ENCODE peak calls at places on chromosomes 5 and 9, in seven cellular contexts. One of them, this sample, is unnamed.
A peak's percentile ranks its signal among the peaks of the same experiment; 100 is the strongest.

GRCh38 chr9:110444911-110445310 is 107.2 kb upstream of the TXNDC8 start:
- DNase-seq in IMR-90: peak; percentile 86
- DNase-seq in HepG2: no peak
- DNase-seq in SK-N-SH: no peak
- DNase-seq in H1: no peak
- DNase-seq in A549: no peak
- DNase-seq in K562: no peak
- DNase-seq in this sample: no peak

GRCh38 chr5:55175781-55176175 is 2.8 kb upstream of the CDC20B start:
- DNase-seq in IMR-90: no peak
- DNase-seq in H1: no peak
- DNase-seq in K562: no peak
- DNase-seq in HepG2: no peak
- DNase-seq in A549: no peak
- DNase-seq in SK-N-SH: no peak
- DNase-seq in this sample: no peak

GRCh38 chr9:129717991-129718390 is 34.9 kb downstream of the PTGES start:
- DNase-seq in IMR-90: no peak
- DNase-seq in A549: no peak
- DNase-seq in K562: no peak
- DNase-seq in HepG2: no peak
- DNase-seq in H1: no peak
- DNase-seq in SK-N-SH: no peak
- DNase-seq in this sample: no peak

GRCh38 chr5:15013654-15014463 is 142.3 kb upstream of the ANKH start:
- DNase-seq in HepG2: peak; percentile 75
- DNase-seq in A549: peak; percentile 42
- DNase-seq in SK-N-SH: peak; percentile 62
- DNase-seq in K562: peak; percentile 58
- DNase-seq in H1: no peak
- DNase-seq in IMR-90: peak; percentile 80
- DNase-seq in this sample: no peak

GRCh38 chr9:127634021-127634420 is 21.9 kb downstream of the STXBP1 start:
- DNase-seq in HepG2: no peak
- DNase-seq in IMR-90: no peak
- DNase-seq in K562: no peak
- DNase-seq in SK-N-SH: no peak
- DNase-seq in H1: no peak
- DNase-seq in A549: no peak
- DNase-seq in this sample: no peak

GRCh38 chr5:173802670-173803165 is 85.4 kb upstream of the CPEB4 start:
- DNase-seq in A549: peak; percentile 54
- DNase-seq in SK-N-SH: no peak
- DNase-seq in K562: no peak
- DNase-seq in H1: no peak
- DNase-seq in HepG2: peak; percentile 95
- DNase-seq in IMR-90: peak; percentile 11
- DNase-seq in this sample: no peak

GRCh38 chr5:41736641-41737040 is 133.6 kb downstream of the OXCT1 start:
- DNase-seq in HepG2: no peak
- DNase-seq in K562: no peak
- DNase-seq in H1: no peak
- DNase-seq in A549: no peak
- DNase-seq in IMR-90: peak; percentile 62
- DNase-seq in SK-N-SH: no peak
- DNase-seq in this sample: no peak

GRCh38 chr5:130720355-130720754 is 444.7 kb downstream of the HINT1 start:
- DNase-seq in A549: peak; percentile 23
- DNase-seq in H1: no peak
- DNase-seq in IMR-90: no peak
- DNase-seq in SK-N-SH: peak; percentile 27
- DNase-seq in HepG2: peak; percentile 39
- DNase-seq in K562: peak; percentile 1
- DNase-seq in this sample: no peak

GRCh38 chr5:134438268-134438622 is 26.6 kb upstream of the CDKN2AIPNL start:
- DNase-seq in SK-N-SH: no peak
- DNase-seq in K562: no peak
- DNase-seq in A549: no peak
- DNase-seq in IMR-90: peak; percentile 90
- DNase-seq in H1: no peak
- DNase-seq in HepG2: no peak
- DNase-seq in this sample: no peak

GRCh38 chr9:129838707-129839259 is 3.5 kb downstream of the USP20 start:
- DNase-seq in SK-N-SH: no peak
- DNase-seq in IMR-90: peak; percentile 91
- DNase-seq in HepG2: no peak
- DNase-seq in K562: peak; percentile 89
- DNase-seq in H1: no peak
- DNase-seq in A549: no peak
- DNase-seq in this sample: no peak

GRCh38 chr5:17619353-17619752 is 9.2 kb downstream of the TAF11L12 start:
- DNase-seq in A549: no peak
- DNase-seq in H1: no peak
- DNase-seq in HepG2: no peak
- DNase-seq in SK-N-SH: no peak
- DNase-seq in IMR-90: no peak
- DNase-seq in K562: no peak
- DNase-seq in this sample: no peak

GRCh38 chr5:161034456-161034855 is 182.4 kb upstream of the ATP10B start:
- DNase-seq in A549: no peak
- DNase-seq in SK-N-SH: no peak
- DNase-seq in H1: no peak
- DNase-seq in K562: no peak
- DNase-seq in IMR-90: no peak
- DNase-seq in HepG2: no peak
- DNase-seq in this sample: no peak

GRCh38 chr9:108093773-108094675 is 604.5 kb upstream of the KLF4 start:
- DNase-seq in K562: peak; percentile 97
- DNase-seq in HepG2: peak; percentile 10
- DNase-seq in A549: peak; percentile 50
- DNase-seq in SK-N-SH: no peak
- DNase-seq in H1: no peak
- DNase-seq in IMR-90: no peak
- DNase-seq in this sample: no peak

GRCh38 chr9:95726756-95727155 is 148.7 kb upstream of the ERCC6L2 start:
- DNase-seq in SK-N-SH: peak; percentile 63
- DNase-seq in HepG2: peak; percentile 48
- DNase-seq in H1: no peak
- DNase-seq in A549: peak; percentile 36
- DNase-seq in IMR-90: peak; percentile 59
- DNase-seq in K562: peak; percentile 52
- DNase-seq in this sample: no peak

GRCh38 chr5:135248801-135249231 is 150.2 kb downstream of the MACROH2A1 start:
- DNase-seq in A549: no peak
- DNase-seq in HepG2: no peak
- DNase-seq in SK-N-SH: no peak
- DNase-seq in IMR-90: no peak
- DNase-seq in H1: no peak
- DNase-seq in K562: no peak
- DNase-seq in this sample: no peak

GRCh38 chr5:126301056-126301455 is 122.2 kb upstream of the GRAMD2B start:
- DNase-seq in IMR-90: no peak
- DNase-seq in A549: no peak
- DNase-seq in HepG2: no peak
- DNase-seq in SK-N-SH: no peak
- DNase-seq in H1: no peak
- DNase-seq in K562: no peak
- DNase-seq in this sample: no peak

GRCh38 chr5:155508673-155509072 is 495.1 kb downstream of the KIF4B start:
- DNase-seq in H1: no peak
- DNase-seq in IMR-90: no peak
- DNase-seq in K562: no peak
- DNase-seq in SK-N-SH: no peak
- DNase-seq in HepG2: peak; percentile 48
- DNase-seq in A549: no peak
- DNase-seq in this sample: no peak

GRCh38 chr5:143533978-143534763 is 130.7 kb upstream of the NR3C1 start:
- DNase-seq in K562: no peak
- DNase-seq in H1: no peak
- DNase-seq in IMR-90: no peak
- DNase-seq in HepG2: no peak
- DNase-seq in A549: no peak
- DNase-seq in SK-N-SH: no peak
- DNase-seq in this sample: no peak

GRCh38 chr5:38941912-38942311 is 96.1 kb downstream of the OSMR start:
- DNase-seq in IMR-90: no peak
- DNase-seq in A549: no peak
- DNase-seq in SK-N-SH: no peak
- DNase-seq in K562: no peak
- DNase-seq in H1: no peak
- DNase-seq in HepG2: no peak
- DNase-seq in this sample: no peak

GRCh38 chr9:89425921-89426388 is 72.0 kb downstream of the SEMA4D start:
- DNase-seq in A549: no peak
- DNase-seq in SK-N-SH: no peak
- DNase-seq in IMR-90: no peak
- DNase-seq in K562: no peak
- DNase-seq in H1: no peak
- DNase-seq in HepG2: no peak
- DNase-seq in this sample: no peak

GRCh38 chr9:73807956-73808355 is 656.3 kb downstream of the ANXA1 start:
- DNase-seq in H1: no peak
- DNase-seq in K562: no peak
- DNase-seq in HepG2: no peak
- DNase-seq in IMR-90: no peak
- DNase-seq in A549: no peak
- DNase-seq in SK-N-SH: no peak
- DNase-seq in this sample: no peak

GRCh38 chr5:128537306-128537998 is 593 bp downstream of the FBN2 start:
- DNase-seq in A549: peak; percentile 26
- DNase-seq in K562: no peak
- DNase-seq in SK-N-SH: peak; percentile 14
- DNase-seq in HepG2: no peak
- DNase-seq in H1: no peak
- DNase-seq in IMR-90: peak; percentile 55
- DNase-seq in this sample: no peak

GRCh38 chr5:128537999-128538248 is at the start of gene FBN2:
- DNase-seq in A549: no peak
- DNase-seq in IMR-90: no peak
- DNase-seq in K562: no peak
- DNase-seq in H1: no peak
- DNase-seq in HepG2: no peak
- DNase-seq in SK-N-SH: peak; percentile 17
- DNase-seq in this sample: no peak

GRCh38 chr5:128538249-128539037 is 398 bp upstream of the FBN2 start:
- DNase-seq in K562: no peak
- DNase-seq in A549: peak; percentile 63
- DNase-seq in IMR-90: peak; percentile 80
- DNase-seq in SK-N-SH: peak; percentile 16
- DNase-seq in HepG2: no peak
- DNase-seq in H1: peak; percentile 49
- DNase-seq in this sample: no peak

GRCh38 chr5:128536861-128537305 is 1.2 kb downstream of the FBN2 start:
- DNase-seq in A549: no peak
- DNase-seq in H1: no peak
- DNase-seq in SK-N-SH: peak; percentile 6
- DNase-seq in K562: no peak
- DNase-seq in IMR-90: peak; percentile 30
- DNase-seq in HepG2: no peak
- DNase-seq in this sample: no peak

DNA sequence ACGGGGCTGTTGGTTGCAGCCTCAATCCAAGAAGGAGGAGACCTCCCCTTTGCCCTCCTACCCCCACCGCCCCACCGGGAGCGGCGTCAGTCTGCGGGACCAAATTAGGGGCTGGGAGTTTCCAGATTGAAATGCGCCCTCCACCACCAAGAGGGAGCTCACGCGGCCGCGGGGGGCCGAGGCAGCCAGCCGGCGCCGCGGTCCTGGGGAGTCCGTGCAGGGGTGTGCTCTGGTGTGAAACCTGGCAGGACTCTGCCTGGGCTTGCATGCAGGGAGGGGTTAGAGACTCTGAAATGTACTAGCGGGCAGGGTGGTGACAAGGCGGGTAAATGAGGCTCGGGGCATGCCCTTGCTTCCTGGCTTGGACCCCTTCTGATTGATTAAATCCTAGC is 989 bp upstream of the FBN2 start:
- DNase-seq in SK-N-SH: no peak
- DNase-seq in HepG2: no peak
- DNase-seq in H1: no peak
- DNase-seq in K562: no peak
- DNase-seq in A549: peak; percentile 18
- DNase-seq in IMR-90: no peak
- DNase-seq in this sample: no peak
- TF ChIP-seq RFX5 in SK-N-SH: no peak
- TF ChIP-seq RFX5 in HepG2: no peak
- TF ChIP-seq RFX5 in H1: no peak
- TF ChIP-seq RFX5 in K562: no peak
- TF ChIP-seq RFX5 in A549: no peak
- TF ChIP-seq RFX5 in IMR-90: no peak
- TF ChIP-seq RFX5 in this sample: no peak

GRCh38 chr9:98067184-98067583 is 10.7 kb downstream of the NANS start:
- DNase-seq in IMR-90: no peak
- DNase-seq in SK-N-SH: no peak
- DNase-seq in K562: no peak
- DNase-seq in H1: no peak
- DNase-seq in A549: no peak
- DNase-seq in HepG2: no peak
- DNase-seq in this sample: no peak

GRCh38 chr9:98066235-98066634 is 9.7 kb downstream of the NANS start:
- DNase-seq in A549: no peak
- DNase-seq in SK-N-SH: no peak
- DNase-seq in HepG2: no peak
- DNase-seq in H1: no peak
- DNase-seq in IMR-90: no peak
- DNase-seq in K562: no peak
- DNase-seq in this sample: no peak

GRCh38 chr9:98064623-98065392 is 8.3 kb downstream of the NANS start:
- DNase-seq in A549: no peak
- DNase-seq in K562: no peak
- DNase-seq in HepG2: no peak
- DNase-seq in IMR-90: no peak
- DNase-seq in H1: no peak
- DNase-seq in SK-N-SH: no peak
- DNase-seq in this sample: no peak

GRCh38 chr9:98057095-98057799 is 715 bp downstream of the NANS start:
- DNase-seq in K562: peak; percentile 64
- DNase-seq in IMR-90: peak; percentile 13
- DNase-seq in A549: no peak
- DNase-seq in H1: no peak
- DNase-seq in HepG2: peak; percentile 15
- DNase-seq in SK-N-SH: no peak
- DNase-seq in this sample: no peak

GRCh38 chr9:98062161-98062560 is 5.6 kb downstream of the NANS start:
- DNase-seq in A549: no peak
- DNase-seq in K562: no peak
- DNase-seq in HepG2: no peak
- DNase-seq in H1: no peak
- DNase-seq in SK-N-SH: no peak
- DNase-seq in IMR-90: no peak
- DNase-seq in this sample: no peak
- TF ChIP-seq RFX5 in A549: no peak
- TF ChIP-seq RFX5 in K562: no peak
- TF ChIP-seq RFX5 in HepG2: no peak
- TF ChIP-seq RFX5 in H1: no peak
- TF ChIP-seq RFX5 in SK-N-SH: no peak
- TF ChIP-seq RFX5 in IMR-90: no peak
- TF ChIP-seq RFX5 in this sample: no peak

GRCh38 chr9:134325096-134325812 is 1.0 kb upstream of the RXRA start:
- DNase-seq in A549: peak; percentile 54
- DNase-seq in IMR-90: peak; percentile 49
- DNase-seq in K562: peak; percentile 63
- DNase-seq in HepG2: no peak
- DNase-seq in SK-N-SH: no peak
- DNase-seq in H1: no peak
- DNase-seq in this sample: no peak
- TF ChIP-seq RFX5 in A549: no peak
- TF ChIP-seq RFX5 in IMR-90: no peak
- TF ChIP-seq RFX5 in K562: no peak
- TF ChIP-seq RFX5 in HepG2: no peak
- TF ChIP-seq RFX5 in SK-N-SH: no peak
- TF ChIP-seq RFX5 in H1: no peak
- TF ChIP-seq RFX5 in this sample: no peak

GRCh38 chr9:4226331-4227250 is 73.3 kb downstream of the GLIS3 start:
- DNase-seq in H1: no peak
- DNase-seq in HepG2: no peak
- DNase-seq in IMR-90: peak; percentile 16
- DNase-seq in K562: no peak
- DNase-seq in A549: no peak
- DNase-seq in SK-N-SH: no peak
- DNase-seq in this sample: no peak
- TF ChIP-seq RFX5 in H1: no peak
- TF ChIP-seq RFX5 in HepG2: no peak
- TF ChIP-seq RFX5 in IMR-90: no peak
- TF ChIP-seq RFX5 in K562: no peak
- TF ChIP-seq RFX5 in A549: no peak
- TF ChIP-seq RFX5 in SK-N-SH: no peak
- TF ChIP-seq RFX5 in this sample: no peak